ENCODE peak calls at places on chromosomes 2 and 18, in five cellular contexts. U, R, T, I and B are unnamed samples.

GRCh38 chr18:29979884-29980283 is 1062.7 kb downstream of the DSC3 start:
- DNase-seq in I (no peak), R (no peak), U (peak; percentile 1), T (no peak), B (no peak)

GRCh38 chr2:8494589-8494988 is 187.3 kb upstream of the ID2 start:
- DNase-seq in U (no peak), I (no peak), R (no peak), T (no peak), B (no peak)

GRCh38 chr2:18752022-18752493 is 162.7 kb upstream of the NT5C1B start:
- DNase-seq in U (no peak), T (no peak), I (no peak), R (no peak), B (no peak)

GRCh38 chr18:52392160-52392559 is 52.2 kb downstream of the DCC start:
- DNase-seq in U (no peak), T (no peak), R (no peak), I (no peak), B (no peak)

GRCh38 chr2:188701836-188702235 is 272.3 kb upstream of the COL3A1 start:
- DNase-seq in U (no peak), R (no peak), I (no peak), T (peak; percentile 47), B (no peak)

GRCh38 chr18:47605093-47605492 is 325.4 kb downstream of the SMAD2 start:
- DNase-seq in T (no peak), U (no peak), I (no peak), R (no peak), B (no peak)

GRCh38 chr2:28952806-28953190 is 28.3 kb upstream of the TOGARAM2 start:
- DNase-seq in T (no peak), R (no peak), U (peak; percentile 83), I (no peak), B (no peak)

GRCh38 chr2:189013677-189014380 is 39.7 kb downstream of the COL3A1 start:
- DNase-seq in T (no peak), R (no peak), U (no peak), I (no peak), B (no peak)

GRCh38 chr2:235347691-235348090 is 146.2 kb upstream of the AGAP1 start:
- DNase-seq in U (peak; percentile 42), T (peak; percentile 75), R (no peak), I (no peak), B (no peak)

GRCh38 chr18:48140738-48141137 is 210.3 kb upstream of the SMAD2 start:
- DNase-seq in R (no peak), I (no peak), U (no peak), T (no peak), B (no peak)

GRCh38 chr2:96954490-96954846 is 31.9 kb downstream of the FAM178B start:
- DNase-seq in I (no peak), U (no peak), T (no peak), R (no peak), B (no peak)

GRCh38 chr2:70767699-70768584 is at the start of gene ADD2:
- DNase-seq in T (no peak), I (peak; percentile 27), U (peak; percentile 81), R (no peak), B (peak; percentile 52)

GRCh38 chr2:240140511-240140910 is at the start of gene OTOS:
- DNase-seq in R (no peak), U (no peak), I (no peak), T (no peak), B (no peak)

GRCh38 chr2:172931256-172931894 is 144.3 kb upstream of the MAP3K20 start:
- DNase-seq in U (peak; percentile 11), I (no peak), T (peak; percentile 55), R (no peak), B (no peak)

GRCh38 chr18:13226533-13227144 is 8.1 kb downstream of the LDLRAD4 start:
- DNase-seq in U (no peak), R (no peak), I (no peak), T (no peak), B (no peak)

GRCh38 chr18:3447035-3447894 is 2.7 kb upstream of the TGIF1 start:
- DNase-seq in U (peak; percentile 81), R (no peak), T (peak; percentile 65), I (peak; percentile 10), B (no peak)

GRCh38 chr2:189115126-189115525 is 64.4 kb downstream of the COL5A2 start:
- DNase-seq in U (no peak), I (no peak), T (peak; percentile 28), R (no peak), B (no peak)

GRCh38 chr18:61400714-61401113 is 67.5 kb downstream of the CDH20 start:
- DNase-seq in R (no peak), I (no peak), T (no peak), U (peak; percentile 17), B (no peak)

GRCh38 chr2:30232027-30232800 is 880 bp downstream of the LBH start:
- DNase-seq in T (no peak), R (peak; percentile 76), U (peak; percentile 45), I (no peak), B (no peak)

GRCh38 chr2:48016620-48017019 is 110.3 kb upstream of the FBXO11 start:
- DNase-seq in T (no peak), U (no peak), I (no peak), R (peak; percentile 2), B (no peak)

GRCh38 chr2:148702475-148702874 is 57.9 kb downstream of the EPC2 start:
- DNase-seq in U (no peak), I (no peak), T (no peak), R (no peak), B (no peak)

GRCh38 chr2:240465268-240465764 is 29.9 kb downstream of the GPC1 start:
- DNase-seq in T (no peak), I (no peak), R (no peak), U (no peak), B (no peak)

GRCh38 chr2:46305177-46305576 is 8.0 kb downstream of the EPAS1 start:
- DNase-seq in R (no peak), I (no peak), T (no peak), U (no peak), B (no peak)

GRCh38 chr2:50547521-50547920 is 484.4 kb downstream of the NRXN1 start:
- DNase-seq in U (no peak), R (no peak), T (peak; percentile 96), I (no peak), B (no peak)

GRCh38 chr2:202099515-202099914 is 26.5 kb downstream of the KIAA2012 start:
- DNase-seq in U (no peak), T (no peak), I (no peak), R (no peak), B (no peak)

GRCh38 chr18:3626927-3627240 is 176.9 kb downstream of the TGIF1 start:
- DNase-seq in T (no peak), I (no peak), R (no peak), U (no peak), B (no peak)

GRCh38 chr2:64838817-64839216 is 150.4 kb upstream of the SLC1A4 start:
- DNase-seq in U (peak; percentile 83), R (no peak), I (no peak), T (peak; percentile 93), B (no peak)

GRCh38 chr2:119760237-119760807 is 600 bp downstream of the PTPN4 start:
- DNase-seq in U (no peak), I (peak; percentile 14), R (no peak), T (no peak), B (no peak)

GRCh38 chr18:68865021-68865420 is 67.1 kb downstream of the CCDC102B start:
- DNase-seq in I (no peak), T (no peak), U (no peak), R (no peak), B (no peak)

GRCh38 chr2:229910832-229911412 is 10.9 kb downstream of the TRIP12 start:
- DNase-seq in U (peak; percentile 73), T (no peak), I (no peak), R (peak; percentile 18), B (no peak)

GRCh38 chr2:230473378-230473777 is 57.4 kb downstream of the SP100 start:
- DNase-seq in R (no peak), T (peak; percentile 23), I (no peak), U (peak; percentile 22), B (no peak)

GRCh38 chr18:77044866-77045664 is 87.5 kb downstream of the MBP start:
- DNase-seq in R (no peak), U (no peak), T (no peak), I (no peak), B (no peak)

GRCh38 chr2:12032421-12032820 is 286.0 kb downstream of the LPIN1 start:
- DNase-seq in I (no peak), U (peak; percentile 20), T (no peak), R (no peak), B (no peak)

GRCh38 chr2:206696910-206697309 is 21.3 kb downstream of the DYTN start:
- DNase-seq in T (no peak), U (no peak), I (no peak), R (no peak), B (no peak)

GRCh38 chr2:219158586-219158985 is 2.0 kb downstream of the NHEJ1 start:
- DNase-seq in I (no peak), U (no peak), T (no peak), R (no peak), B (no peak)